ENCODE peak calls at places on chromosomes 13 and 19, in nine cellular contexts. One of them, this sample, is unnamed.

GRCh38 chr13:111474136-111475002 is 153.9 kb downstream of the TEX29 start:
- DNase-seq in lower leg skin: peak
- DNase-seq in OCI-LY7: peak
- DNase-seq in NB4: peak
- DNase-seq in fibroblast of lung: peak
- DNase-seq in AG10803: peak
- DNase-seq in astrocyte of the spinal cord: peak
- DNase-seq in upper lobe of right lung: no peak
- DNase-seq in fibroblast of mammary gland: peak
- DNase-seq in this sample: peak

GRCh38 chr13:21674271-21675009 is 3.6 kb downstream of the FGF9 start:
- DNase-seq in OCI-LY7: peak
- DNase-seq in fibroblast of mammary gland: no peak
- DNase-seq in upper lobe of right lung: peak
- DNase-seq in astrocyte of the spinal cord: no peak
- DNase-seq in fibroblast of lung: no peak
- DNase-seq in AG10803: no peak
- DNase-seq in NB4: peak
- DNase-seq in lower leg skin: no peak
- DNase-seq in this sample: no peak

GRCh38 chr19:46787331-46788100 is 878 bp downstream of the SLC1A5 start:
- DNase-seq in OCI-LY7: peak
- DNase-seq in upper lobe of right lung: peak
- DNase-seq in astrocyte of the spinal cord: peak
- DNase-seq in lower leg skin: peak
- DNase-seq in fibroblast of mammary gland: peak
- DNase-seq in fibroblast of lung: peak
- DNase-seq in NB4: peak
- DNase-seq in AG10803: peak
- DNase-seq in this sample: no peak

GRCh38 chr19:12647047-12647446 is 19.5 kb downstream of the MAN2B1 start:
- DNase-seq in fibroblast of mammary gland: no peak
- DNase-seq in lower leg skin: no peak
- DNase-seq in OCI-LY7: no peak
- DNase-seq in astrocyte of the spinal cord: no peak
- DNase-seq in AG10803: no peak
- DNase-seq in fibroblast of lung: no peak
- DNase-seq in upper lobe of right lung: no peak
- DNase-seq in NB4: no peak
- DNase-seq in this sample: no peak

GRCh38 chr13:20686863-20687579 is 16.5 kb upstream of the IL17D start:
- DNase-seq in AG10803: no peak
- DNase-seq in upper lobe of right lung: no peak
- DNase-seq in NB4: no peak
- DNase-seq in fibroblast of lung: peak
- DNase-seq in fibroblast of mammary gland: no peak
- DNase-seq in astrocyte of the spinal cord: no peak
- DNase-seq in OCI-LY7: no peak
- DNase-seq in lower leg skin: no peak
- DNase-seq in this sample: no peak

GRCh38 chr19:7516878-7517277 is 975 bp downstream of the ZNF358 start:
- DNase-seq in OCI-LY7: no peak
- DNase-seq in NB4: no peak
- DNase-seq in lower leg skin: no peak
- DNase-seq in upper lobe of right lung: no peak
- DNase-seq in fibroblast of mammary gland: no peak
- DNase-seq in AG10803: no peak
- DNase-seq in fibroblast of lung: no peak
- DNase-seq in astrocyte of the spinal cord: no peak
- DNase-seq in this sample: no peak

GRCh38 chr19:55646889-55647731 is 902 bp upstream of the CCDC106 start:
- DNase-seq in upper lobe of right lung: no peak
- DNase-seq in astrocyte of the spinal cord: no peak
- DNase-seq in lower leg skin: no peak
- DNase-seq in fibroblast of mammary gland: no peak
- DNase-seq in OCI-LY7: peak
- DNase-seq in fibroblast of lung: no peak
- DNase-seq in NB4: no peak
- DNase-seq in AG10803: no peak
- DNase-seq in this sample: no peak

GRCh38 chr13:101514100-101514499 is 61.6 kb downstream of the ITGBL1 start:
- DNase-seq in AG10803: no peak
- DNase-seq in upper lobe of right lung: no peak
- DNase-seq in OCI-LY7: no peak
- DNase-seq in lower leg skin: no peak
- DNase-seq in fibroblast of mammary gland: no peak
- DNase-seq in fibroblast of lung: no peak
- DNase-seq in astrocyte of the spinal cord: no peak
- DNase-seq in NB4: no peak
- DNase-seq in this sample: no peak

GRCh38 chr19:39411006-39411831 is 1.2 kb upstream of the PLEKHG2 start:
- DNase-seq in upper lobe of right lung: no peak
- DNase-seq in OCI-LY7: no peak
- DNase-seq in AG10803: peak
- DNase-seq in fibroblast of mammary gland: peak
- DNase-seq in NB4: peak
- DNase-seq in fibroblast of lung: peak
- DNase-seq in lower leg skin: peak
- DNase-seq in astrocyte of the spinal cord: peak
- DNase-seq in this sample: no peak

GRCh38 chr19:48396010-48396870 is 2.8 kb downstream of the GRIN2D start:
- DNase-seq in fibroblast of mammary gland: no peak
- DNase-seq in OCI-LY7: no peak
- DNase-seq in astrocyte of the spinal cord: no peak
- DNase-seq in upper lobe of right lung: no peak
- DNase-seq in fibroblast of lung: no peak
- DNase-seq in lower leg skin: no peak
- DNase-seq in AG10803: no peak
- DNase-seq in NB4: peak
- DNase-seq in this sample: no peak

GRCh38 chr13:113120300-113121182 is 2.1 kb upstream of the F10 start:
- DNase-seq in NB4: no peak
- DNase-seq in fibroblast of lung: no peak
- DNase-seq in fibroblast of mammary gland: no peak
- DNase-seq in astrocyte of the spinal cord: no peak
- DNase-seq in OCI-LY7: no peak
- DNase-seq in upper lobe of right lung: no peak
- DNase-seq in lower leg skin: peak
- DNase-seq in AG10803: no peak
- DNase-seq in this sample: no peak

GRCh38 chr13:44471686-44472085 is 98.1 kb downstream of the SERP2 start:
- DNase-seq in fibroblast of lung: peak
- DNase-seq in AG10803: peak
- DNase-seq in upper lobe of right lung: no peak
- DNase-seq in fibroblast of mammary gland: peak
- DNase-seq in astrocyte of the spinal cord: peak
- DNase-seq in lower leg skin: no peak
- DNase-seq in NB4: no peak
- DNase-seq in OCI-LY7: no peak
- DNase-seq in this sample: no peak

GRCh38 chr13:113546571-113547247 is 37.8 kb upstream of the TFDP1 start:
- DNase-seq in AG10803: no peak
- DNase-seq in OCI-LY7: no peak
- DNase-seq in fibroblast of lung: no peak
- DNase-seq in upper lobe of right lung: peak
- DNase-seq in astrocyte of the spinal cord: peak
- DNase-seq in lower leg skin: peak
- DNase-seq in NB4: no peak
- DNase-seq in fibroblast of mammary gland: peak
- DNase-seq in this sample: no peak

GRCh38 chr19:11420429-11420893 is 1.3 kb upstream of the RGL3 start:
- DNase-seq in lower leg skin: peak
- DNase-seq in NB4: peak
- DNase-seq in OCI-LY7: no peak
- DNase-seq in fibroblast of mammary gland: peak
- DNase-seq in upper lobe of right lung: no peak
- DNase-seq in AG10803: peak
- DNase-seq in astrocyte of the spinal cord: no peak
- DNase-seq in fibroblast of lung: no peak
- DNase-seq in this sample: no peak
- H3K4me3 ChIP-seq in lower leg skin: no peak
- H3K4me3 ChIP-seq in NB4: no peak
- H3K4me3 ChIP-seq in OCI-LY7: no peak
- H3K4me3 ChIP-seq in fibroblast of mammary gland: peak
- H3K4me3 ChIP-seq in upper lobe of right lung: peak
- H3K4me3 ChIP-seq in AG10803: peak
- H3K4me3 ChIP-seq in astrocyte of the spinal cord: no peak
- H3K4me3 ChIP-seq in fibroblast of lung: peak
- H3K4me3 ChIP-seq in this sample: peak

GRCh38 chr13:50375792-50376191 is 360.5 kb downstream of the KCNRG start:
- DNase-seq in upper lobe of right lung: no peak
- DNase-seq in fibroblast of lung: peak
- DNase-seq in NB4: no peak
- DNase-seq in lower leg skin: no peak
- DNase-seq in fibroblast of mammary gland: peak
- DNase-seq in AG10803: peak
- DNase-seq in OCI-LY7: peak
- DNase-seq in astrocyte of the spinal cord: peak
- DNase-seq in this sample: no peak

GRCh38 chr13:50378513-50378970 is 363.3 kb downstream of the KCNRG start:
- DNase-seq in OCI-LY7: peak
- DNase-seq in NB4: no peak
- DNase-seq in astrocyte of the spinal cord: no peak
- DNase-seq in fibroblast of lung: no peak
- DNase-seq in fibroblast of mammary gland: no peak
- DNase-seq in lower leg skin: no peak
- DNase-seq in AG10803: no peak
- DNase-seq in upper lobe of right lung: no peak
- DNase-seq in this sample: no peak

GRCh38 chr13:50374517-50374916 is 359.3 kb downstream of the KCNRG start:
- DNase-seq in lower leg skin: no peak
- DNase-seq in upper lobe of right lung: no peak
- DNase-seq in fibroblast of lung: no peak
- DNase-seq in AG10803: no peak
- DNase-seq in NB4: no peak
- DNase-seq in fibroblast of mammary gland: no peak
- DNase-seq in astrocyte of the spinal cord: no peak
- DNase-seq in OCI-LY7: no peak
- DNase-seq in this sample: no peak

GRCh38 chr13:50377726-50378270 is 362.6 kb downstream of the KCNRG start:
- DNase-seq in AG10803: no peak
- DNase-seq in OCI-LY7: no peak
- DNase-seq in fibroblast of lung: no peak
- DNase-seq in upper lobe of right lung: no peak
- DNase-seq in fibroblast of mammary gland: no peak
- DNase-seq in NB4: no peak
- DNase-seq in astrocyte of the spinal cord: no peak
- DNase-seq in lower leg skin: no peak
- DNase-seq in this sample: no peak

GRCh38 chr13:50376895-50377575 is 361.8 kb downstream of the KCNRG start:
- DNase-seq in fibroblast of lung: no peak
- DNase-seq in AG10803: no peak
- DNase-seq in NB4: no peak
- DNase-seq in upper lobe of right lung: no peak
- DNase-seq in lower leg skin: no peak
- DNase-seq in astrocyte of the spinal cord: no peak
- DNase-seq in OCI-LY7: no peak
- DNase-seq in fibroblast of mammary gland: no peak
- DNase-seq in this sample: no peak
- TF ChIP-seq CTCF in fibroblast of lung: no peak
- TF ChIP-seq CTCF in AG10803: no peak
- TF ChIP-seq CTCF in NB4: no peak
- TF ChIP-seq CTCF in upper lobe of right lung: peak
- TF ChIP-seq CTCF in lower leg skin: no peak
- TF ChIP-seq CTCF in astrocyte of the spinal cord: no peak
- TF ChIP-seq CTCF in OCI-LY7: peak
- TF ChIP-seq CTCF in fibroblast of mammary gland: peak
- TF ChIP-seq CTCF in this sample: no peak

DNA sequence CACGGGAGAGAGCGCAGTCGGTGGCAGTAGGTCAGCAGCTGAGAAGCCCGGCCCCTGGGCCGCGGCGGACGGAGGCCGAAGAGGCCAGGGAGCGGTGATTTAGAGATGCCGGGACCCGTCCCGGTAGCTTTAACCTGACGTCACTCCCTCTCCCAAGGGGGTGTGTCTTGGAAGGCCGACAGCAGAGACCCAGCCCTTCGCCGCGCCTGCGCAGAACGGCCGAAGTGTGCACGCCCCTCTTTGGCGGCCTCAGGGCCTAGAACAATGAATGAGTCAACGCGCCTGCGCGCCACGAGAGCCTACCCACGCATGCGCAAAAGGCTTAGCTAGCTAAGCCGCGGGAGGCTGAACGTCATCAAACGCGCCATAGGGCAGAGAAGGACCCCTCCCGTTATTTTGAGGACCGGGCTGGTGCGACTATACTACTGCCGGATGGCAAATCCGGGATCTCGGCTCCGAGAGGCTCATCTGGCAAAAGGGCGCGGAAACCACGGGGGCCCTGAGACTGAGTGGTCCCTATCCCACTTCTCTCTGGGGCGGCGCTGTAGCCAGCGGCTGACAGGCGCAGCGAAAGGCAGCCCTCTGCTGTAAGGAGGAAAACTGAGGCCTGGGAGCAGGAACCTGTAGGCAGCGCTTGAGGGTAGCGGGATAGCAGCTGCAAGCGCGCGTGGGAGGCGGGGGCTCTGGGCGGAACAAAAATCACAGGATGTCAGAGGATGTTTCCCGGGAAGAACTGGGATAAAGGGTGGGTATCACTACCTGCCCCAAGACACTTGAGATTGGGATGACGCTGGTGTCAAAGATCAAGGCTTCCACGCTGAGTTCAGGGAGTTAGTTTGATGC is at the start of the genes IRGQ and ZNF576:
- DNase-seq in lower leg skin: peak
- DNase-seq in OCI-LY7: peak
- DNase-seq in NB4: peak
- DNase-seq in astrocyte of the spinal cord: peak
- DNase-seq in fibroblast of mammary gland: peak
- DNase-seq in upper lobe of right lung: peak
- DNase-seq in fibroblast of lung: peak
- DNase-seq in AG10803: peak
- DNase-seq in this sample: peak
- H3K4me3 ChIP-seq in lower leg skin: peak
- H3K4me3 ChIP-seq in OCI-LY7: peak
- H3K4me3 ChIP-seq in NB4: peak
- H3K4me3 ChIP-seq in astrocyte of the spinal cord: peak
- H3K4me3 ChIP-seq in fibroblast of mammary gland: peak
- H3K4me3 ChIP-seq in upper lobe of right lung: peak
- H3K4me3 ChIP-seq in fibroblast of lung: peak
- H3K4me3 ChIP-seq in AG10803: peak
- H3K4me3 ChIP-seq in this sample: peak

DNA sequence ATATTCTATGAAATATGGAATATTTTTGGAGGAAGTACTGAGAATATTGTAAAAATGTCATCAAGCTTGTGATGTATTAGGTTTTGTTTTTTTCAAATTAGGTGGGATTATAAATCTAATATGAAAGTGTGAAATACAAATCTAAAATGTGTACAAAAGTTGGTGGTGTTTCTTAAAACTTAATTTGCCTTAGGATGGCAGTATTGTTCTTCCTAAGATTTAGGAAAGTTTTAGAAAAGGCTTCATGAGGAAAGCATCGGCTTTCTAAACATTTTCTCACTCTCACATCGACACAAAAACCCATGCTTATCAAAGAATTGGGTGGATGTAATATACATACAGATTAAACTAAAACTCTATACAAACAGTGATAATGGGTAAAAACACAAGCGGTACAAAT is 972.0 kb upstream of the PCDH20 start:
- DNase-seq in AG10803: no peak
- DNase-seq in fibroblast of mammary gland: peak
- DNase-seq in fibroblast of lung: no peak
- DNase-seq in OCI-LY7: no peak
- DNase-seq in astrocyte of the spinal cord: peak
- DNase-seq in lower leg skin: no peak
- DNase-seq in NB4: no peak
- DNase-seq in upper lobe of right lung: no peak
- DNase-seq in this sample: no peak
- TF ChIP-seq CTCF in AG10803: no peak
- TF ChIP-seq CTCF in fibroblast of mammary gland: no peak
- TF ChIP-seq CTCF in fibroblast of lung: no peak
- TF ChIP-seq CTCF in OCI-LY7: peak
- TF ChIP-seq CTCF in astrocyte of the spinal cord: no peak
- TF ChIP-seq CTCF in lower leg skin: no peak
- TF ChIP-seq CTCF in NB4: no peak
- TF ChIP-seq CTCF in upper lobe of right lung: no peak
- TF ChIP-seq CTCF in this sample: no peak

GRCh38 chr13:25762795-25763377 is 288.9 kb downstream of the SHISA2 start:
- DNase-seq in AG10803: no peak
- DNase-seq in OCI-LY7: no peak
- DNase-seq in lower leg skin: no peak
- DNase-seq in upper lobe of right lung: no peak
- DNase-seq in fibroblast of lung: peak
- DNase-seq in fibroblast of mammary gland: no peak
- DNase-seq in astrocyte of the spinal cord: no peak
- DNase-seq in NB4: no peak
- DNase-seq in this sample: no peak
- H3K4me3 ChIP-seq in AG10803: no peak
- H3K4me3 ChIP-seq in OCI-LY7: no peak
- H3K4me3 ChIP-seq in lower leg skin: no peak
- H3K4me3 ChIP-seq in upper lobe of right lung: no peak
- H3K4me3 ChIP-seq in fibroblast of lung: no peak
- H3K4me3 ChIP-seq in fibroblast of mammary gland: no peak
- H3K4me3 ChIP-seq in astrocyte of the spinal cord: no peak
- H3K4me3 ChIP-seq in NB4: no peak
- H3K4me3 ChIP-seq in this sample: no peak